ENCODE peak calls at places on chromosomes 6 and 20, in seven cellular contexts. B is GM06990; E is IMR-90; K is CD8-positive, alpha-beta memory T cell; A is ovary; C is naive thymus-derived CD4-positive, alpha-beta T cell; P is H7. N is an unnamed sample. For H3K27me3, the result is how much of the 10 kb centered on the place peaks cover.

GRCh38 chr6:160238786-160239751 is 19.6 kb downstream of the SLC22A2 start:
- DNase-seq in K (no peak), C (no peak), E (no peak), A (no peak), P (no peak), B (no peak), N (no peak)

GRCh38 chr6:72769459-72770125 is 147.7 kb downstream of the KCNQ5 start:
- DNase-seq in K (no peak), B (no peak), P (no peak), C (no peak), A (no peak), E (no peak), N (no peak)

GRCh38 chr6:83511901-83512681 is at the start of gene PRSS35:
- DNase-seq in K (no peak), B (peak), C (no peak), A (peak), E (peak), P (peak), N (peak)

GRCh38 chr6:1280666-1281300 is 31.1 kb upstream of the FOXQ1 start:
- DNase-seq in P (no peak), B (no peak), E (no peak), K (no peak), A (no peak), C (no peak), N (no peak)

GRCh38 chr6:161434921-161435411 is 161.1 kb upstream of the AGPAT4 start:
- DNase-seq in E (peak), B (no peak), A (no peak), C (no peak), K (no peak), P (no peak), N (no peak)

GRCh38 chr20:4513720-4514119 is 208.0 kb upstream of the PRND start:
- DNase-seq in P (no peak), C (no peak), E (peak), B (no peak), A (no peak), K (no peak), N (no peak)

GRCh38 chr6:128161839-128162238 is 261.0 kb upstream of the THEMIS start:
- DNase-seq in P (no peak), C (no peak), E (no peak), K (no peak), B (no peak), A (no peak), N (no peak)

GRCh38 chr20:17995967-17996819 is 27.4 kb downstream of the MGME1 start:
- DNase-seq in E (peak), A (peak), K (peak), P (peak), B (no peak), C (peak), N (no peak)

GRCh38 chr6:147287869-147288271 is 83.7 kb downstream of the STXBP5 start:
- DNase-seq in E (peak), K (no peak), P (no peak), A (no peak), B (no peak), C (no peak), N (no peak)

GRCh38 chr6:133947302-133947900 is 5.6 kb upstream of the TBPL1 start:
- DNase-seq in K (no peak), C (no peak), P (no peak), A (no peak), E (no peak), B (no peak), N (no peak)

DNA sequence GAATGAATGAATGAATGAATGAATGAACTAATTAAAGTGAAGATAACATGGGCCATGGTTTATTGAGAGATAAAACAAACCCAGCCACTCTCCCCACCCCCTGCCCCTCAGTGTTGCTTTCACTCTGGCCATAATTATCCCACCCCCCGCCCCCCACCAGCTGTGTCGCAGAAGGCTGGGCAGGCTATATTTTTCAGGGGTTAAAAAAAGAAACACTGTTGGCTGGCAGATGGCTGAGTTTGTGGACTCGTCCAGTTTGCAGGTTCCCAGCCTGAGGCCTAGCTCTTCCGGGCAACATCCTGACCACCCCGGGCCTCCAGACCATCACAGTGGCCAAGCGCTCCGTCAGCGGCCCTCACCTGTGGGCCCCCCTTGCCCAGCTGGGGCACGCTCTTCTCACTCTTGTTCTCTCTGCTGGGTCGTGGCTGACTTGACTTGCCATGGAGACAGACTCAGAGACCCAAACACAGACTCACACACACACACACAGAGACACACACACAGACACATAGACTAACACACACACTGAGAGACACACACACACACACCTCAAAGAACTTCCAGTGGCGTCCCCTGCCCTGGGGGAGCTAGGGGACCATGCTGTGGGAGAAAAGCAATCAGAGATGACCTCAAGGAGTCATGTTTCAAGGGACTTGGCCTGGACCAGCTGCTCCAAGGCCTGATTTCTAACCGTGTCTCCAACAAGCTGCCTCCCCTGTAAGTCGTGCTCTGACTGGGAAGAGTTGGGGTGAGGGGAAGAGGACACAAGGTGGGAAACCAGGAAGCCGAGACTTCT is 2.2 kb upstream of the GRM4 start:
- DNase-seq in C (no peak), P (peak), K (no peak), E (no peak), B (no peak), A (no peak), N (peak)
- H3K27me3 ChIP-seq in C (under half), P (under half), K (under half), E (half or more), B (under half), A (under half), N (under half)

GRCh38 chr6:35136185-35136584 is 5.0 kb downstream of the TCP11 start:
- DNase-seq in K (no peak), P (no peak), C (no peak), E (no peak), A (no peak), B (peak), N (no peak)
- H3K4me3 ChIP-seq in K (no peak), P (no peak), C (no peak), E (no peak), A (no peak), B (no peak), N (no peak)

DNA sequence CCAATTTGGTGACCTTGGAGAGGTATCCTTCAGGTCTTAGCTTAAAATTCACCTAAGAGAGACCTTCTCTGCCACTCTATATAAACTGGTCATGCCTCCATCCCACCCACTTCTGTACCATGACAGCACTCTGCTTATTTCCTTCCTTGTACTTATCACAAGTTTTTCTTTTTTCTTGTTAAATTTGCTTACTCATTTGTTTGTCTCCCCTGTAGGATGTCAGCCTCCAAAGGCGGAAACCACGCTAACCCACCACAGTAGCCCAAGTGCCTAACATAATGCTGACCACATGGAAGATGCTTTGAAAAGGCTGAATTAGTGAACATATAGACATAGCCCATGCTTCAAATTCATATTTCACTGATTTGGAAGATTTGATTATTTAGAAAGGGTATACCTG is 5.4 kb downstream of the BMP6 start:
- DNase-seq in E (no peak), B (no peak), P (no peak), A (no peak), C (no peak), K (no peak), N (no peak)
- H3K27me3 ChIP-seq in E (under half), B (under half), P (under half), A (under half), C (under half), K (under half), N (half or more)

GRCh38 chr20:35006009-35006408 is 50.3 kb downstream of the MYH7B start:
- DNase-seq in C (no peak), A (peak), K (no peak), B (no peak), E (no peak), P (peak), N (no peak)
- H3K4me3 ChIP-seq in C (no peak), A (no peak), K (no peak), B (no peak), E (no peak), P (no peak), N (no peak)

GRCh38 chr6:5996701-5997419 is 9.9 kb downstream of the NRN1 start:
- DNase-seq in A (no peak), P (peak), B (no peak), E (peak), K (no peak), C (no peak), N (no peak)
- H3K27me3 ChIP-seq in A (under half), P (half or more), B (under half), E (half or more), K (half or more), C (half or more), N (half or more)

GRCh38 chr20:10554285-10554684 is 119.2 kb downstream of the SLX4IP start:
- DNase-seq in P (no peak), A (no peak), E (no peak), K (no peak), C (no peak), B (no peak), N (no peak)
- H3K4me3 ChIP-seq in P (no peak), A (no peak), E (no peak), K (no peak), C (no peak), B (no peak), N (no peak)

GRCh38 chr6:163705923-163706322 is 291.4 kb downstream of the QKI start:
- DNase-seq in P (no peak), A (no peak), E (no peak), C (no peak), K (no peak), B (peak), N (no peak)

GRCh38 chr6:163709255-163709654 is 294.7 kb downstream of the QKI start:
- DNase-seq in C (no peak), A (no peak), P (no peak), E (no peak), B (no peak), K (no peak), N (no peak)

GRCh38 chr6:163707385-163708355 is 293.2 kb downstream of the QKI start:
- DNase-seq in A (no peak), P (peak), C (no peak), B (peak), K (no peak), E (no peak), N (no peak)

GRCh38 chr6:163708459-163708858 is 293.9 kb downstream of the QKI start:
- DNase-seq in C (no peak), P (no peak), E (no peak), B (peak), A (no peak), K (no peak), N (no peak)

DNA sequence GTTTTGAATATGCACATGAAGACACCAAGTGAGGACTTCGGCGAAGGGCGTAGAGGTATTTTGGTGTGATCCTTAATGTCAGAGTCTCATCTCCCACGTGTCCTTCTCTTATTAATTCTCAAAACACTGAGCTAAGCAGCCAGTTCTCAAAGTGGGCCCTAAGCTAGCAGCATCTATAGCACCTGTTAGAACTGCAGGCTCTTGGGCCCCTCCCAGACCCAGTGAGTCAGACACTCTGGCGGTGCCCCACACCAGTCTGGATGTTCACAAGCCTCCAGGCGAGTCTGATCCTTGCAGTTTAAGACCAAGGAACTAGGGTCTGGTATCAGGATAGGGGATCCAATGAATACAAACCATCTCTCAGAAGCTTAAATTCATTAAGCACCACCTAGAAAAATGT is 292.2 kb downstream of the QKI start:
- DNase-seq in A (no peak), K (no peak), B (no peak), P (peak), C (no peak), E (no peak), N (no peak)
- H3K27me3 ChIP-seq in A (under half), K (under half), B (under half), P (under half), C (under half), E (under half), N (under half)

N was measured in tibial artery.